ENCODE peak calls at places on chromosome 9, in ten cellular contexts. G, B, I, T, L, P, C, K, M and W are unnamed samples.

GRCh38 chr9:72667181-72667580 is 145.8 kb downstream of the TMC1 start:
- DNase-seq in G (no peak), B (no peak), I (no peak), T (no peak), L (no peak), P (no peak), C (no peak), K (no peak), M (no peak), W (no peak)

GRCh38 chr9:105510024-105510423 is 47.9 kb upstream of the FKTN start:
- DNase-seq in G (peak), B (peak), I (no peak), T (no peak), L (no peak), P (no peak), C (no peak), K (peak), M (no peak), W (peak)

GRCh38 chr9:96149881-96150280 is 152.1 kb downstream of the HSD17B3 start:
- DNase-seq in G (no peak), B (no peak), I (no peak), T (no peak), L (no peak), P (no peak), C (no peak), K (no peak), M (no peak), W (peak)

GRCh38 chr9:32543047-32543446 is 9.1 kb upstream of the SMIM27 start:
- DNase-seq in G (no peak), B (no peak), I (no peak), T (no peak), L (no peak), P (no peak), C (no peak), K (no peak), M (no peak), W (no peak)

GRCh38 chr9:134895849-134896833 is 15.5 kb downstream of the FCN2 start:
- DNase-seq in G (peak), B (peak), I (peak), T (peak), L (no peak), P (no peak), C (peak), K (peak), M (peak), W (peak)

GRCh38 chr9:6567140-6567591 is 78.4 kb downstream of the GLDC start:
- DNase-seq in G (peak), B (peak), I (no peak), T (no peak), L (no peak), P (peak), C (no peak), K (peak), M (no peak), W (peak)

GRCh38 chr9:93119953-93120845 is 13.9 kb downstream of the NINJ1 start:
- DNase-seq in G (peak), B (peak), I (peak), T (peak), L (no peak), P (peak), C (peak), K (peak), M (peak), W (peak)

GRCh38 chr9:83034587-83034986 is 28.4 kb downstream of the RASEF start:
- DNase-seq in G (no peak), B (peak), I (no peak), T (no peak), L (peak), P (no peak), C (no peak), K (peak), M (no peak), W (no peak)

GRCh38 chr9:108603141-108603540 is 252.6 kb downstream of the ACTL7B start:
- DNase-seq in G (no peak), B (no peak), I (no peak), T (no peak), L (no peak), P (no peak), C (peak), K (peak), M (no peak), W (no peak)